ENCODE peak calls at places on chromosomes 6 and 20, in five cellular contexts. S, Q, E, M and K are unnamed samples.

GRCh38 chr6:129069006-129069405 is 186.1 kb downstream of the LAMA2 start:
- DNase-seq in S (no peak), Q (no peak), E (no peak), M (no peak), K (no peak)

GRCh38 chr6:67265996-67266768 is 1368.9 kb upstream of the ADGRB3 start:
- DNase-seq in S (no peak), Q (no peak), E (peak; percentile 52), M (no peak), K (no peak)

GRCh38 chr6:138622967-138623366 is 123.7 kb upstream of the NHSL1 start:
- DNase-seq in S (no peak), Q (no peak), E (no peak), M (no peak), K (no peak)

GRCh38 chr6:79574636-79575035 is 37.4 kb upstream of the LCA5 start:
- DNase-seq in S (no peak), Q (no peak), E (peak; percentile 66), M (no peak), K (no peak)

GRCh38 chr20:57638173-57638894 is 18.1 kb upstream of the ZBP1 start:
- DNase-seq in S (no peak), Q (no peak), E (no peak), M (no peak), K (no peak)

GRCh38 chr20:62900052-62900691 is 26.1 kb downstream of the DIDO1 start:
- DNase-seq in S (peak; percentile 82), Q (peak; percentile 72), E (peak; percentile 95), M (peak; percentile 84), K (no peak)

GRCh38 chr6:17476506-17476905 is 83.1 kb downstream of the CAP2 start:
- DNase-seq in S (no peak), Q (no peak), E (no peak), M (no peak), K (no peak)

GRCh38 chr6:148342146-148343027 is at the start of gene SASH1:
- DNase-seq in S (peak; percentile 63), Q (peak; percentile 71), E (peak; percentile 92), M (peak; percentile 87), K (no peak)

GRCh38 chr20:56422131-56422823 is 10.2 kb downstream of the CASS4 start:
- DNase-seq in S (no peak), Q (no peak), E (no peak), M (peak; percentile 20), K (no peak)

GRCh38 chr20:52150440-52151258 is 40.9 kb downstream of the ZFP64 start:
- DNase-seq in S (no peak), Q (no peak), E (peak; percentile 58), M (no peak), K (no peak)

GRCh38 chr6:113344969-113345368 is 512.2 kb upstream of the MARCKS start:
- DNase-seq in S (no peak), Q (no peak), E (no peak), M (no peak), K (no peak)

GRCh38 chr6:170100046-170100445 is 190.8 kb downstream of the DLL1 start:
- DNase-seq in S (peak; percentile 3), Q (no peak), E (peak; percentile 8), M (peak; percentile 31), K (no peak)

DNA sequence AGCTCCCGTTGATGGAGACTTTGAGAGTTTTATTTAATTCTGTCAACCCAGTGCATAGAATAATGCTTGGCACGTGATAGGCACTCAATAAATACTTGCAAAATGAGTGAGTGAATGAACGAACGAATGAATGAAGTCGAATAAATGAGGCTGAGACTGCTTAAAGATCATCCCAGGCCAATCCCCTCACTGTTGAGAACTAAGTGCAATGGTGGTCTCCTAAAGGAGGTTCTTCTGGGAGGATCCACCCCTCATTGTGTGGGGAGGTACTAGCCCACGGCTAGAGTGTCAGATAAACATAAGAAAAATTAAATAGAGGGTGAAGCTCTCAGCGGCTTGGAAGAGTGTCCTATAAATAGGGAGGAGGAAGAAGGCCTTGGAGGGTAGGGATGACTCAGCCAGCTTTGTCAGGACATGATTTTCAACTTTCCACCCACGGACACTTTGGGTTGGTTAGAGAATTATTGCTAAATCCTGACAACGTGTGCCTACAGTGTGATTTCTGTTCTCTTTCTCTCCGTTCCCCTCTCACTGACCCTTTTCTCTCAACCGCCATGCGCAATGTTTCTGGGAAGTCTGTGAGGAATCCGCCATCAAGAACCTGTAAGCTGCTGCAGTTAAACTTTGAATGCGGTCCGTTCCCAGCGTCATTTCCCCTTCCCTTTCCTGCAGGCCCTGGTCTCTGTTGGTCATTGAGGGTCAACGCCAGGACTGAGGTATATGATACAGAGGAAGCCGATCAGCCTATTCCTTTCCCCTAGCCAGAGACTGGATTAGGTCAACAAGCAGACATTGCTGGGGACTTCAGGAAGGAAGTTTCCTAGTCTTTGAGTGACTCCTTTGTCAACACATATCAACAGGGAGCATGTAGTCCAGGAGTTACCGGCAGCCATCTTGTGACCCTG is 179.2 kb upstream of the JARID2 start:
- DNase-seq in S (no peak), Q (no peak), E (no peak), M (peak; percentile 76), K (peak; percentile 8)
- H3K27ac ChIP-seq in S (no peak overlapping the region), Q (peak overlapping the region; percentile 70), E (no peak overlapping the region), M (no peak overlapping the region), K (peak overlapping the region; percentile 23)

GRCh38 chr6:8321671-8322404 is 113.5 kb downstream of the SLC35B3 start:
- DNase-seq in S (no peak), Q (no peak), E (no peak), M (no peak), K (no peak)
- H3K4me3 ChIP-seq in S (no peak overlapping the region), Q (no peak overlapping the region), E (no peak overlapping the region), M (no peak overlapping the region), K (no peak overlapping the region)

DNA sequence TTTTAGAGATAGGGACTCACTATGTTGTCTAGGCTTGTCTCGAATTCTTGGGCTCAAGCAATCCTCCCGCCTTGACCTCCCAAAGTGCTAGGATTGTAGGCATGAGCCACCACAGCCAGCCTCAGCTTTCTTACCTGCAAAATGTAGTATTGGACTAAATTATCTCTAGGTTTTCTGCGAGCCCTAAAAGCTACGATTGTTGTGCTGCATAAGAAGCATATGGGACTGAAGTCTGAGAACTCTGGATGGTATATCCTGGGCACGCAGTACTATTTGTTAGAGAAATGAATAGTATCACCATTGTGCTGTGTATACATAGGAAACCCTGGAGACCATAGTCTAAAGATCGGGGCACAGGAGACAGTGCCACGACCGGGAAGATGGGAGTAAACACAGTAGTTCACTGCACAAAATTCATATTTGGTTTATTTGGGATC is 60.1 kb downstream of the RPRD1B start:
- DNase-seq in S (no peak), Q (no peak), E (no peak), M (no peak), K (no peak)
- H3K27ac ChIP-seq in S (no peak overlapping the region), Q (peak overlapping the region; percentile 82), E (no peak overlapping the region), M (no peak overlapping the region), K (no peak overlapping the region)

GRCh38 chr6:136784271-136784664 is 8.0 kb downstream of the MAP3K5 start:
- DNase-seq in S (no peak), Q (no peak), E (no peak), M (no peak), K (no peak)
- H3K4me3 ChIP-seq in S (no peak overlapping the region), Q (peak overlapping the region; percentile 7), E (no peak overlapping the region), M (no peak overlapping the region), K (peak overlapping the region; percentile 56)

DNA sequence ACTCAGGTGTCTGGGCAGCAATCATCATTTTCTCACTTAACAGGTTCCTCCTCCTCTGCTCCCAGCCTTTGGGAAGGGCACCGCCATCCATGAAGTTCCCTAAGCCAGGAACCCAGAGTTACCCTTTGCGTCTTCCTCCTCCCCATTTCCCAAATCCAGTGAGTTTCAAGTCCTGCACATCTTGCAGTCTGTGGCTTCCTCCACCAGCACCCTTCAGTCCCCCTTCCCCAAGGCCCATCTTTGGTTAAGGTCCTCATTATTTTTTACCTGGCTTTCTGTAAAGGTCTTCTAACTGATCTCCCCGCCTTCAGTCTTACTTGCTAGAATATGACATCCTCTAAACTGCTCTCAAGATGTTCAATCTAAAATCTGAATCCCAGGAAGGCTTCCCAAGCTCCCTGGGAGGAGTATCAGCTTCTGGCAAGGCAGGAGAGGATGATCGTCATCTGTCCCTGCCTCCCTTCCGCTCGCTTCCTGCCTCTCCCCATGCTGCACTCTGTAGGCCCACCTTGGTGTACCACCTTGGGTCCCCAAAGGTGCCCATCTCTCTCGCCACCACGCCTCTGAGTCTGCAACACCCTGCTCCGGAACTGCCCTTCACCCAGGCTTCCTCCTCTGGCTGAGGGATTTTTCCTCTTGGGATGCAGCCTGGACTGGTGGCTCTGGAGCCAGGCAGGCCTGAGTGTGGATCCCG is 11.4 kb upstream of the DUSP22 start:
- DNase-seq in S (no peak), Q (no peak), E (no peak), M (no peak), K (no peak)
- H3K27ac ChIP-seq in S (no peak overlapping the region), Q (no peak overlapping the region), E (no peak overlapping the region), M (no peak overlapping the region), K (no peak overlapping the region)

DNA sequence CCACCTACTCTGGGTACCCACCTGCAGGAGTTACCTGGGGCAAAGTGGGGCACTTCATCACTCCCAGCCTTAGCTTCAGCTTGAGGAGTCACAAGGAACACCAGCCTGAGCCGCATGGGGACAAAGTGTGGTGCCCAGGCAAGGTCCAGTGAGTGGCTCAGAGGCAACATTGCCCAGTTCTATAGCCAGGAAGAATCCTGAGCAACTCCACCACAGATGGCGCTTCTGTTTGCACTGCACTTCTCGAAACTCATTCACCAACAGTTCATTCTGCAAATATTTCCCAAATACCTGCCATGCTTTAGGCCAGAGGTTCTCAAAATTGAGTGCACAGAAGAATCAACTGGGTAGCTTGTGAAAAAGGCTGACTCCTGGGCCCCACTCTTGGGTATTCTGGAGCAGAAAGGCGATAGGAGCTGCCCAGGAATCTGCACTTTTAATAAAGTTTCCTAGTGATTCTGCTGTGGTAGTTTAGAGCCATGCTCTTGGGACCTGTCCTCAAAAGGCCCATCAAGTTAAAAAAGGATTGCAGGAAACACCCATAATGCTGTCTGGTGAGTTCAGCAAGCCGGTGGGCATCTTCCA is 83.1 kb downstream of the VEGFA start:
- DNase-seq in S (no peak), Q (no peak), E (no peak), M (no peak), K (no peak)
- H3K4me3 ChIP-seq in S (no peak overlapping the region), Q (no peak overlapping the region), E (no peak overlapping the region), M (no peak overlapping the region), K (no peak overlapping the region)

GRCh38 chr6:70860920-70861319 is 95.9 kb downstream of the B3GAT2 start:
- DNase-seq in S (no peak), Q (no peak), E (no peak), M (no peak), K (no peak)

GRCh38 chr6:70860044-70860443 is 96.8 kb downstream of the B3GAT2 start:
- DNase-seq in S (no peak), Q (no peak), E (no peak), M (no peak), K (no peak)

GRCh38 chr6:70857387-70858077 is 99.3 kb downstream of the B3GAT2 start:
- DNase-seq in S (no peak), Q (no peak), E (no peak), M (no peak), K (no peak)

GRCh38 chr6:70864404-70864803 is 92.5 kb downstream of the B3GAT2 start:
- DNase-seq in S (no peak), Q (no peak), E (no peak), M (no peak), K (no peak)

GRCh38 chr6:70863343-70863742 is 93.5 kb downstream of the B3GAT2 start:
- DNase-seq in S (no peak), Q (no peak), E (no peak), M (no peak), K (no peak)
- H3K27ac ChIP-seq in S (no peak overlapping the region), Q (no peak overlapping the region), E (no peak overlapping the region), M (no peak overlapping the region), K (no peak overlapping the region)

GRCh38 chr6:66068033-66068432 is 361.0 kb upstream of the EYS start:
- DNase-seq in S (no peak), Q (no peak), E (no peak), M (no peak), K (no peak)
- H3K4me3 ChIP-seq in S (no peak overlapping the region), Q (no peak overlapping the region), E (no peak overlapping the region), M (no peak overlapping the region), K (no peak overlapping the region)